ENCODE peak calls at places on chromosomes 12 and 14, in six cellular contexts. One of them, this sample, is unnamed.

GRCh38 chr14:80768646-80769045 is 172.9 kb downstream of the CEP128 start:
- DNase-seq in H1: no peak
- DNase-seq in K562: no peak
- DNase-seq in GM12878: no peak
- DNase-seq in HepG2: no peak
- DNase-seq in SK-N-SH: no peak
- DNase-seq in this sample: no peak

GRCh38 chr14:80477388-80478160 is 266.3 kb upstream of the DIO2 start:
- DNase-seq in H1: no peak
- DNase-seq in K562: no peak
- DNase-seq in GM12878: no peak
- DNase-seq in HepG2: no peak
- DNase-seq in SK-N-SH: no peak
- DNase-seq in this sample: no peak

GRCh38 chr12:510071-510825 is 50.5 kb downstream of the B4GALNT3 start:
- DNase-seq in H1: peak
- DNase-seq in K562: no peak
- DNase-seq in GM12878: no peak
- DNase-seq in HepG2: no peak
- DNase-seq in SK-N-SH: peak
- DNase-seq in this sample: no peak

GRCh38 chr12:57744194-57744776 is 554 bp upstream of the TSPAN31 start:
- DNase-seq in H1: peak
- DNase-seq in K562: peak
- DNase-seq in GM12878: peak
- DNase-seq in HepG2: no peak
- DNase-seq in SK-N-SH: peak
- DNase-seq in this sample: peak

GRCh38 chr14:25537846-25538455 is 488.0 kb upstream of the STXBP6 start:
- DNase-seq in H1: peak
- DNase-seq in K562: peak
- DNase-seq in GM12878: no peak
- DNase-seq in HepG2: peak
- DNase-seq in SK-N-SH: peak
- DNase-seq in this sample: peak

GRCh38 chr12:102095677-102096263 is 24.1 kb downstream of the NUP37 start:
- DNase-seq in H1: no peak
- DNase-seq in K562: no peak
- DNase-seq in GM12878: peak
- DNase-seq in HepG2: peak
- DNase-seq in SK-N-SH: peak
- DNase-seq in this sample: no peak

GRCh38 chr14:31942216-31942841 is 134.8 kb upstream of the ARHGAP5 start:
- DNase-seq in H1: no peak
- DNase-seq in K562: no peak
- DNase-seq in GM12878: no peak
- DNase-seq in HepG2: no peak
- DNase-seq in SK-N-SH: no peak
- DNase-seq in this sample: no peak

GRCh38 chr12:49763006-49763591 is 21.7 kb downstream of the TMBIM6 start:
- DNase-seq in H1: peak
- DNase-seq in K562: peak
- DNase-seq in GM12878: no peak
- DNase-seq in HepG2: peak
- DNase-seq in SK-N-SH: peak
- DNase-seq in this sample: peak

GRCh38 chr12:74984631-74985030 is 225.0 kb downstream of the KCNC2 start:
- DNase-seq in H1: no peak
- DNase-seq in K562: no peak
- DNase-seq in GM12878: no peak
- DNase-seq in HepG2: no peak
- DNase-seq in SK-N-SH: no peak
- DNase-seq in this sample: no peak

GRCh38 chr14:67973415-67973814 is 153.8 kb downstream of the RAD51B start:
- DNase-seq in H1: no peak
- DNase-seq in K562: no peak
- DNase-seq in GM12878: no peak
- DNase-seq in HepG2: no peak
- DNase-seq in SK-N-SH: peak
- DNase-seq in this sample: no peak

GRCh38 chr12:7933255-7933726 is 2.7 kb downstream of the SLC2A3 start:
- DNase-seq in H1: peak
- DNase-seq in K562: peak
- DNase-seq in GM12878: peak
- DNase-seq in HepG2: peak
- DNase-seq in SK-N-SH: peak
- DNase-seq in this sample: peak

GRCh38 chr12:88952543-88952942 is 372.3 kb upstream of the KITLG start:
- DNase-seq in H1: no peak
- DNase-seq in K562: no peak
- DNase-seq in GM12878: no peak
- DNase-seq in HepG2: peak
- DNase-seq in SK-N-SH: no peak
- DNase-seq in this sample: no peak

GRCh38 chr12:101795013-101795412 is 35.7 kb downstream of the GNPTAB start:
- DNase-seq in H1: no peak
- DNase-seq in K562: no peak
- DNase-seq in GM12878: no peak
- DNase-seq in HepG2: no peak
- DNase-seq in SK-N-SH: no peak
- DNase-seq in this sample: no peak

DNA sequence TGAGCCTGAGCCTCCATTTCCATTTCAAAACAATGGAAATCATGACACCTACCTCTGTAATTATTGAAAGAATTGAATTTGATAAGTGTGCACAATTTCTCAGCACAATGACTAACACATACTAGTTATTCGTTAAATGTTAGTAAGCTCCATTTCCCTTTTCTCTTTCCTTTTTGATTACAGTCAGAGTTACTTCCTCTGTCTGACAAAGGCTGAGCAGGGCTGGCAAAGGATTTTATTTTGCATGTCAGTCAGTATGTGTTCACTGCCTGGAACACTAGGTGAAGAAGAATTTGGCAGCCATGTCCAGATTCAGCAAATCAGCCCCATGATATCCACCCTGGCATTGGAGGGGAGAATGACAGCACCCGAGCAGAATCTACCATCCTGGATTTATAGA is 12.2 kb upstream of the RHOJ start:
- DNase-seq in H1: no peak
- DNase-seq in K562: no peak
- DNase-seq in GM12878: no peak
- DNase-seq in HepG2: no peak
- DNase-seq in SK-N-SH: no peak
- DNase-seq in this sample: no peak
- H3K27ac ChIP-seq in H1: no peak
- H3K27ac ChIP-seq in K562: no peak
- H3K27ac ChIP-seq in GM12878: no peak
- H3K27ac ChIP-seq in HepG2: no peak
- H3K27ac ChIP-seq in SK-N-SH: no peak
- H3K27ac ChIP-seq in this sample: no peak

DNA sequence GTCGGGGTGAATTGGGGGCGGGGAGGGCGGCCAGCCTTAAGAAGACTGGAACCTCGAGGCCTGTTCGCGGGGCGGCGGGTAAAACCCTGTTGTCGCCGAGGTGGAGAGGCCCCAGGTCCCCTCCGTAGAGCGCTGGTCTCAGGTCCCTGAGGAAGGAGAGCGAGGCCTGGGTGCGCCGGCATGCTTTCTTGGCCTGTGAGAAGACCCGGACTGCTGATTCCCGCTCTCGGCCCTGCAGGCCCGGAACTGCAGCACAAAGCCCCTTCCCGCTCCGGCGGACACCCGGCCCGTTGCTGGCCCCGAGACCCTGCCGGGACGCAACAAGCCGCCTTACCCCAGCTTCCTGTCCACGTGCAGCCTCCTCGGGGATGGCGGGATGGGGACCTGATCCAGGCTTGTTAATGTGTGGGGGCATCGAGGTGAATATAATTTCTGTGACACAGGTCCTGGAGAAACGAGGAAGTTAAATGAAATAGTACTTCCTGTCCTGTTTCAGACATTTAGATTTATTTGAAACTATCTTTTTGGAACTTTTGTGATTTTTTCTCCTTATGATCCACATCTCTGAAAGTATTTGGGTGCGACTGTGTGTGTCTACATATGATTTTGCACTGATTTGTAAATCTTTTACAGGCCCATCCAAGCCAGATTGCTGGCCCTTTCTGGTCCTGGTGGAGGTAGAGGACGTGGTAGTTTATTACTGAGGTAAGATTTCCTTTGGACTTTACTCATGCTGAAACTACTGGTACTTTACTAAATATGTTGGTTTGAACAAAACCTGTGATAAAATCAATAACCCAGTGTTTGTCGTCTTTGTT is 600 bp downstream of the PNN start:
- DNase-seq in H1: no peak
- DNase-seq in K562: no peak
- DNase-seq in GM12878: no peak
- DNase-seq in HepG2: peak
- DNase-seq in SK-N-SH: peak
- DNase-seq in this sample: peak
- TF ChIP-seq GABPA in H1: no peak
- TF ChIP-seq GABPA in K562: no peak
- TF ChIP-seq GABPA in GM12878: peak
- TF ChIP-seq GABPA in HepG2: no peak
- TF ChIP-seq GABPA in SK-N-SH: no peak
- TF ChIP-seq GABPA in this sample: peak

GRCh38 chr14:33791971-33792370 is 158.9 kb downstream of the EGLN3 start:
- DNase-seq in H1: no peak
- DNase-seq in K562: no peak
- DNase-seq in GM12878: peak
- DNase-seq in HepG2: no peak
- DNase-seq in SK-N-SH: no peak
- DNase-seq in this sample: no peak
- H3K27ac ChIP-seq in H1: no peak
- H3K27ac ChIP-seq in K562: no peak
- H3K27ac ChIP-seq in GM12878: no peak
- H3K27ac ChIP-seq in HepG2: no peak
- H3K27ac ChIP-seq in SK-N-SH: no peak
- H3K27ac ChIP-seq in this sample: no peak

DNA sequence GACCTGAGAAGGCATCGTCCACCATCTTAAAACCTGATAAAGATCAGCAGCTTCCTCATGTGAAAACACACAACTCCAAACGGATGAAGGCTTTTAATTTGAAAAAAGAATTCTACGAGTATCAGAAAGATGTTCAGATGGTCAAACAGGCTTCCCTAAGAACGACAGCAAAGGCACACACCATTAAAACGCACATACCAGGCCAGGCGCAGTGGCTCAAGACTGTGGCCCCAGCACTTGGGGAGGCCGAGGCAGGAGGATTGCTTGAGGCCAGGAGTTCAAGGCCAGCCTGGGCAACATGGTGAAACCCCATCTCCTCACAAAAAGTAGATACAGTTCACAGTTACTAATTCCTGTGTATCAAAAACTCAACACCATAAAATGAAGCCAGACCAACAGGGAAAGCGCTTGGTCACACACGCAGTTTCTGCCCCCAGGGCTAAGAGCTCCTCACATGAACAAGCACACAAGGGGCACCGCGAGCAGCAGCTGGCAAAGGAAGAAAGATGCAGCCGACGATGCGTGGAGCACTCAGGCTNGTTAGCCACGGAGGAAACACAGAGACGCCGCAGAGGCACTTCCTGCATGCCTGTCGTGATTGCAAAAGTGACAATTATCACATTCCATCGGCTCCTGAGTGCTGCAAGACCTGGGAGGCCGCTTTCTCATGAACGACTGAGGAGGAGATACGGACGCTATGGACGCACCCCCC is 78.0 kb downstream of the NOC4L start:
- DNase-seq in H1: no peak
- DNase-seq in K562: no peak
- DNase-seq in GM12878: peak
- DNase-seq in HepG2: peak
- DNase-seq in SK-N-SH: no peak
- DNase-seq in this sample: peak
- TF ChIP-seq GABPA in H1: no peak
- TF ChIP-seq GABPA in K562: no peak
- TF ChIP-seq GABPA in GM12878: no peak
- TF ChIP-seq GABPA in HepG2: no peak
- TF ChIP-seq GABPA in SK-N-SH: no peak
- TF ChIP-seq GABPA in this sample: no peak

GRCh38 chr14:102510616-102511520 is 1.3 kb upstream of the ANKRD9 start:
- DNase-seq in H1: peak
- DNase-seq in K562: peak
- DNase-seq in GM12878: no peak
- DNase-seq in HepG2: peak
- DNase-seq in SK-N-SH: no peak
- DNase-seq in this sample: no peak
- H3K27ac ChIP-seq in H1: peak
- H3K27ac ChIP-seq in K562: peak
- H3K27ac ChIP-seq in GM12878: no peak
- H3K27ac ChIP-seq in HepG2: peak
- H3K27ac ChIP-seq in SK-N-SH: no peak
- H3K27ac ChIP-seq in this sample: no peak

DNA sequence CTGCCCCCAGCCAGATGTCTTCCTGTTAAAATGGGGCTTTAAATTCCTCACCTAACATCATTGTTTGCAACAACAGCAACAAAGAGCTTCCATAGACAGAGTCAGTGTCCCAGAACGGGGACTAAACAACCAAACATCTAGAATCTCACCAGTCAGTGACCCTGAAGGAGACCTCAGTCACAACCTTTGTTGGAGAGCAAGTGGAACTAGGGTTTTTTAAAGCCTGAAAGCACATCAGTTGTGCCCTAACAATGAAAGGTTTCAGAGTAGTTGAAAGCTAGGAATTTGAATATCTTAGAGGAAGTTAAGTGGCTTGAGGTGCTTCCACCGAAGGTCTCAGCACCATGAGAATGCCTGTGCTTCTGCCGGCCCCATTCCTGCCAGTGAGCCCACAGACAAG is 5.0 kb upstream of the ALDH2 start:
- DNase-seq in H1: no peak
- DNase-seq in K562: no peak
- DNase-seq in GM12878: no peak
- DNase-seq in HepG2: no peak
- DNase-seq in SK-N-SH: no peak
- DNase-seq in this sample: no peak
- TF ChIP-seq GABPA in H1: no peak
- TF ChIP-seq GABPA in K562: no peak
- TF ChIP-seq GABPA in GM12878: no peak
- TF ChIP-seq GABPA in HepG2: no peak
- TF ChIP-seq GABPA in SK-N-SH: no peak
- TF ChIP-seq GABPA in this sample: no peak

GRCh38 chr14:65461730-65462129 is 49.2 kb downstream of the FUT8 start:
- DNase-seq in H1: no peak
- DNase-seq in K562: no peak
- DNase-seq in GM12878: peak
- DNase-seq in HepG2: no peak
- DNase-seq in SK-N-SH: no peak
- DNase-seq in this sample: no peak
- H3K27ac ChIP-seq in H1: no peak
- H3K27ac ChIP-seq in K562: no peak
- H3K27ac ChIP-seq in GM12878: peak
- H3K27ac ChIP-seq in HepG2: no peak
- H3K27ac ChIP-seq in SK-N-SH: peak
- H3K27ac ChIP-seq in this sample: no peak

This sample was measured in HL-60.